ENCODE peak calls at places on chromosomes 2 and 18, in ten cellular contexts. One of them, this sample, is unnamed.

GRCh38 chr2:134866498-134867099 is 28.2 kb downstream of the ACMSD start:
- DNase-seq in spleen: no peak
- DNase-seq in colonic mucosa: no peak
- DNase-seq in RWPE1: peak; percentile 30
- DNase-seq in CD8-positive, alpha-beta memory T cell: no peak
- DNase-seq in brain microvascular endothelial cell: peak; percentile 8
- DNase-seq in right cardiac atrium: no peak
- DNase-seq in iPS DF 6.9: no peak
- DNase-seq in lower lobe of right lung: no peak
- DNase-seq in substantia nigra: no peak
- DNase-seq in this sample: no peak

GRCh38 chr2:204731996-204732395 is 186.7 kb downstream of the PARD3B start:
- DNase-seq in spleen: no peak
- DNase-seq in RWPE1: no peak
- DNase-seq in colonic mucosa: no peak
- DNase-seq in CD8-positive, alpha-beta memory T cell: no peak
- DNase-seq in substantia nigra: no peak
- DNase-seq in lower lobe of right lung: no peak
- DNase-seq in right cardiac atrium: no peak
- DNase-seq in brain microvascular endothelial cell: peak; percentile 24
- DNase-seq in iPS DF 6.9: no peak
- DNase-seq in this sample: no peak

GRCh38 chr18:47118986-47119385 is 31.3 kb downstream of the HDHD2 start:
- DNase-seq in brain microvascular endothelial cell: no peak
- DNase-seq in right cardiac atrium: no peak
- DNase-seq in substantia nigra: no peak
- DNase-seq in RWPE1: no peak
- DNase-seq in iPS DF 6.9: no peak
- DNase-seq in lower lobe of right lung: no peak
- DNase-seq in spleen: no peak
- DNase-seq in colonic mucosa: no peak
- DNase-seq in CD8-positive, alpha-beta memory T cell: no peak
- DNase-seq in this sample: no peak

GRCh38 chr2:20419007-20419576 is 27.8 kb upstream of the RHOB start:
- DNase-seq in iPS DF 6.9: no peak
- DNase-seq in colonic mucosa: peak; percentile 68
- DNase-seq in spleen: no peak
- DNase-seq in CD8-positive, alpha-beta memory T cell: no peak
- DNase-seq in brain microvascular endothelial cell: no peak
- DNase-seq in substantia nigra: no peak
- DNase-seq in lower lobe of right lung: no peak
- DNase-seq in right cardiac atrium: no peak
- DNase-seq in RWPE1: no peak
- DNase-seq in this sample: no peak

GRCh38 chr2:191626497-191627151 is 51.3 kb upstream of the NABP1 start:
- DNase-seq in lower lobe of right lung: no peak
- DNase-seq in RWPE1: peak; percentile 35
- DNase-seq in spleen: no peak
- DNase-seq in right cardiac atrium: no peak
- DNase-seq in substantia nigra: no peak
- DNase-seq in brain microvascular endothelial cell: no peak
- DNase-seq in CD8-positive, alpha-beta memory T cell: no peak
- DNase-seq in iPS DF 6.9: no peak
- DNase-seq in colonic mucosa: no peak
- DNase-seq in this sample: peak; percentile 49

GRCh38 chr2:219739061-219739460 is 111.6 kb downstream of the SLC4A3 start:
- DNase-seq in iPS DF 6.9: no peak
- DNase-seq in lower lobe of right lung: no peak
- DNase-seq in colonic mucosa: no peak
- DNase-seq in CD8-positive, alpha-beta memory T cell: no peak
- DNase-seq in brain microvascular endothelial cell: no peak
- DNase-seq in substantia nigra: no peak
- DNase-seq in right cardiac atrium: no peak
- DNase-seq in spleen: no peak
- DNase-seq in RWPE1: no peak
- DNase-seq in this sample: no peak

GRCh38 chr2:26494891-26495290 is 17.0 kb upstream of the OTOF start:
- DNase-seq in brain microvascular endothelial cell: no peak
- DNase-seq in CD8-positive, alpha-beta memory T cell: no peak
- DNase-seq in iPS DF 6.9: no peak
- DNase-seq in colonic mucosa: no peak
- DNase-seq in lower lobe of right lung: no peak
- DNase-seq in substantia nigra: no peak
- DNase-seq in spleen: peak; percentile 60
- DNase-seq in right cardiac atrium: no peak
- DNase-seq in RWPE1: no peak
- DNase-seq in this sample: no peak

GRCh38 chr2:10452334-10452733 is 4.2 kb upstream of the ODC1 start:
- DNase-seq in right cardiac atrium: no peak
- DNase-seq in lower lobe of right lung: peak; percentile 83
- DNase-seq in iPS DF 6.9: no peak
- DNase-seq in CD8-positive, alpha-beta memory T cell: no peak
- DNase-seq in substantia nigra: no peak
- DNase-seq in brain microvascular endothelial cell: peak; percentile 28
- DNase-seq in colonic mucosa: peak; percentile 87
- DNase-seq in spleen: no peak
- DNase-seq in RWPE1: peak; percentile 92
- DNase-seq in this sample: peak; percentile 94

GRCh38 chr2:47344890-47345583 is 57.9 kb upstream of the MSH2 start:
- DNase-seq in brain microvascular endothelial cell: peak; percentile 65
- DNase-seq in substantia nigra: peak; percentile 89
- DNase-seq in right cardiac atrium: peak; percentile 78
- DNase-seq in CD8-positive, alpha-beta memory T cell: no peak
- DNase-seq in lower lobe of right lung: peak; percentile 86
- DNase-seq in RWPE1: peak; percentile 62
- DNase-seq in iPS DF 6.9: peak; percentile 96
- DNase-seq in colonic mucosa: peak; percentile 95
- DNase-seq in spleen: peak; percentile 83
- DNase-seq in this sample: no peak

GRCh38 chr2:205772983-205773382 is 90.7 kb downstream of the NRP2 start:
- DNase-seq in substantia nigra: no peak
- DNase-seq in spleen: no peak
- DNase-seq in lower lobe of right lung: no peak
- DNase-seq in iPS DF 6.9: no peak
- DNase-seq in right cardiac atrium: no peak
- DNase-seq in brain microvascular endothelial cell: no peak
- DNase-seq in colonic mucosa: no peak
- DNase-seq in CD8-positive, alpha-beta memory T cell: no peak
- DNase-seq in RWPE1: no peak
- DNase-seq in this sample: no peak

GRCh38 chr2:218517434-218518206 is 50.5 kb downstream of the USP37 start:
- DNase-seq in brain microvascular endothelial cell: peak; percentile 3
- DNase-seq in lower lobe of right lung: no peak
- DNase-seq in iPS DF 6.9: no peak
- DNase-seq in CD8-positive, alpha-beta memory T cell: no peak
- DNase-seq in RWPE1: no peak
- DNase-seq in right cardiac atrium: no peak
- DNase-seq in colonic mucosa: no peak
- DNase-seq in spleen: no peak
- DNase-seq in substantia nigra: no peak
- DNase-seq in this sample: no peak

GRCh38 chr2:160753331-160753654 is 259.7 kb upstream of the RBMS1 start:
- DNase-seq in brain microvascular endothelial cell: no peak
- DNase-seq in iPS DF 6.9: no peak
- DNase-seq in colonic mucosa: no peak
- DNase-seq in RWPE1: no peak
- DNase-seq in lower lobe of right lung: no peak
- DNase-seq in right cardiac atrium: no peak
- DNase-seq in spleen: no peak
- DNase-seq in CD8-positive, alpha-beta memory T cell: no peak
- DNase-seq in substantia nigra: no peak
- DNase-seq in this sample: no peak
- H3K27ac ChIP-seq in brain microvascular endothelial cell: peak overlapping the region; percentile 57
- H3K27ac ChIP-seq in iPS DF 6.9: no peak overlapping the region
- H3K27ac ChIP-seq in colonic mucosa: no peak overlapping the region
- H3K27ac ChIP-seq in RWPE1: no peak overlapping the region
- H3K27ac ChIP-seq in lower lobe of right lung: no peak overlapping the region
- H3K27ac ChIP-seq in right cardiac atrium: no peak overlapping the region
- H3K27ac ChIP-seq in spleen: no peak overlapping the region
- H3K27ac ChIP-seq in CD8-positive, alpha-beta memory T cell: no peak overlapping the region
- H3K27ac ChIP-seq in substantia nigra: no peak overlapping the region
- H3K27ac ChIP-seq in this sample: peak overlapping the region; percentile 59

DNA sequence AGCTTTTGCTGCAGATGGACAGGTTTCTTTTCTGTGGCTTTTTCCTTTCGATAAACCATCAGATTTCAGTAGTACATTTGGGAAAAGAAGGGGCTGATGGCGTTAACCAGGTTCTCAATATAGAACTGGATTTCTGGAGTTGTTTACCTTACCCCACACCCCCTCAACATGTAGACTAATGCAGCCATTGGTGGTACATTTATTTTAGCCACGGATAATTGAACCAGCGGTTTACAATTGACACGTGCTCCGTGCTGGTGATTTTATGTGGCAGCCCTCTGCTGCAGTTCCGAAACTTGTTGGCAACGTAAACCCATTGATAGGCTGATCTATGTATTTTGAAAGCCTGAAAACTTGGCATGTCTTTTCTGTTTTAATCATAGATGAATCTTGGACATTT is 5.4 kb downstream of the SOX11 start:
- DNase-seq in brain microvascular endothelial cell: no peak
- DNase-seq in RWPE1: no peak
- DNase-seq in substantia nigra: no peak
- DNase-seq in lower lobe of right lung: no peak
- DNase-seq in iPS DF 6.9: no peak
- DNase-seq in colonic mucosa: no peak
- DNase-seq in right cardiac atrium: no peak
- DNase-seq in spleen: no peak
- DNase-seq in CD8-positive, alpha-beta memory T cell: no peak
- DNase-seq in this sample: no peak
- H3K27ac ChIP-seq in brain microvascular endothelial cell: no peak overlapping the region
- H3K27ac ChIP-seq in RWPE1: no peak overlapping the region
- H3K27ac ChIP-seq in substantia nigra: no peak overlapping the region
- H3K27ac ChIP-seq in lower lobe of right lung: no peak overlapping the region
- H3K27ac ChIP-seq in iPS DF 6.9: no peak overlapping the region
- H3K27ac ChIP-seq in colonic mucosa: no peak overlapping the region
- H3K27ac ChIP-seq in right cardiac atrium: peak overlapping the region; percentile 17
- H3K27ac ChIP-seq in spleen: no peak overlapping the region
- H3K27ac ChIP-seq in CD8-positive, alpha-beta memory T cell: no peak overlapping the region
- H3K27ac ChIP-seq in this sample: no peak overlapping the region

DNA sequence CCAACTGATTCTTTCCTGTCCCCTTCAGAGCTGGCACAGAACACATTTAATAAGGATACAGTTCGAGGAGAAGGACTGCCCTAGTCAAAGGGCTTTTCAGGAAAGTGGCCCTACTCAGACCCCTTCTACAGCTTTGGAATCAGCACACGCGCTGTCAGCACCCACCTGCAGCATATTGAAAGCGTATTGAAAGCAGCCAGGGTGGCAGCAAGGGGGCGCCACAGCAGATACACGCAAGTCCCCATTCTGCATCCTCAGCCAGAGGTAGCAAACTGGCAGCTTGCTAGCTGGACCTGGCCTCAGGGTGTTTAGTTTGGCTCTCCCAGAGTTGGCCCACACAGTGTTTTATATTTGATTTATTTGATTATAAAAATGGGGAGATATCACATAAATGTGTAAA is 101.0 kb upstream of the NT5C1B start:
- DNase-seq in RWPE1: no peak
- DNase-seq in right cardiac atrium: peak; percentile 19
- DNase-seq in colonic mucosa: no peak
- DNase-seq in spleen: no peak
- DNase-seq in substantia nigra: no peak
- DNase-seq in iPS DF 6.9: peak; percentile 45
- DNase-seq in brain microvascular endothelial cell: no peak
- DNase-seq in CD8-positive, alpha-beta memory T cell: no peak
- DNase-seq in lower lobe of right lung: no peak
- DNase-seq in this sample: no peak
- H3K27ac ChIP-seq in RWPE1: no peak overlapping the region
- H3K27ac ChIP-seq in right cardiac atrium: no peak overlapping the region
- H3K27ac ChIP-seq in colonic mucosa: no peak overlapping the region
- H3K27ac ChIP-seq in spleen: no peak overlapping the region
- H3K27ac ChIP-seq in substantia nigra: no peak overlapping the region
- H3K27ac ChIP-seq in iPS DF 6.9: no peak overlapping the region
- H3K27ac ChIP-seq in brain microvascular endothelial cell: no peak overlapping the region
- H3K27ac ChIP-seq in CD8-positive, alpha-beta memory T cell: no peak overlapping the region
- H3K27ac ChIP-seq in lower lobe of right lung: no peak overlapping the region
- H3K27ac ChIP-seq in this sample: no peak overlapping the region

GRCh38 chr2:31238126-31238905 is 4.4 kb downstream of the EHD3 start:
- DNase-seq in lower lobe of right lung: no peak
- DNase-seq in colonic mucosa: no peak
- DNase-seq in substantia nigra: peak; percentile 67
- DNase-seq in CD8-positive, alpha-beta memory T cell: no peak
- DNase-seq in right cardiac atrium: no peak
- DNase-seq in RWPE1: no peak
- DNase-seq in spleen: no peak
- DNase-seq in brain microvascular endothelial cell: no peak
- DNase-seq in iPS DF 6.9: no peak
- DNase-seq in this sample: no peak
- H3K27ac ChIP-seq in lower lobe of right lung: no peak overlapping the region
- H3K27ac ChIP-seq in colonic mucosa: no peak overlapping the region
- H3K27ac ChIP-seq in substantia nigra: peak overlapping the region; percentile 28
- H3K27ac ChIP-seq in CD8-positive, alpha-beta memory T cell: no peak overlapping the region
- H3K27ac ChIP-seq in right cardiac atrium: no peak overlapping the region
- H3K27ac ChIP-seq in RWPE1: no peak overlapping the region
- H3K27ac ChIP-seq in spleen: peak overlapping the region; percentile 73
- H3K27ac ChIP-seq in brain microvascular endothelial cell: no peak overlapping the region
- H3K27ac ChIP-seq in iPS DF 6.9: no peak overlapping the region
- H3K27ac ChIP-seq in this sample: no peak overlapping the region

DNA sequence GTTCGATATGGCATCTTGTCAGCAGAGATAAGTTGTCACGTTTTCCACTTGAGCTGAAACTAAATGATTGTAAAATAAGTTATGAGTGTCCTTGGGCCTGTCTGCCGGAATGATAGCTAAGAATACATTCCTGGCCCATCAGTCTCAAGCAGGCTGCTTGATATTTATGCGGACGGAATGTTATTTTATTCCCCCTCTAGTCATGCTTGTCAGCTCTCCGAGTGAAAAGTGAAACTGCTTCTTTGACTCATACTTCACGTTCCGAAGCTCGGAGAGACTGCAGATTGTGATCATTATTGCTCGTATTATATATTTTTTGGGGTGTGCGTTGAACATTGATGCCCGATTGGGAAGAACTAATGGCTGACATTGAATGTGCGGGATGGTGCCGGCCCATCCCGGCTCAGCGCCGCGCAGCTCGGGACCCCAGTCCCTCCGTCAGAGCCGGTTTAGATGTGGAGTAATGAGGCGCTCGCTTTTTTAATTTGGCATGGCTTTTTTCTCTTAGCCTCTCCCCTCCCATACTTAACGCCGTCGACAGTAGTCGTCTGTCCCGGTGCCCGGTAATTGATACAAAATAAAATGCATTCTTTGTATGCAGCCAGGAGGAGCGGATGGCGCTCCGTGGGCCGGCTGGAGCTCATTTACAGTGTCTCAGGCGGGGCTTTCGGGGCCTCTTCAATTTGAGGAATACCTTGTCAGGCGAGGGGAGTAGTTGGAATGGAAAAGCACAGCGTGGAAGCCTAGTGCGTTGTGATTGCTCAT is 209.4 kb downstream of the GBX2 start:
- DNase-seq in lower lobe of right lung: no peak
- DNase-seq in brain microvascular endothelial cell: peak; percentile 24
- DNase-seq in right cardiac atrium: no peak
- DNase-seq in iPS DF 6.9: no peak
- DNase-seq in spleen: peak; percentile 41
- DNase-seq in colonic mucosa: no peak
- DNase-seq in CD8-positive, alpha-beta memory T cell: no peak
- DNase-seq in RWPE1: no peak
- DNase-seq in substantia nigra: no peak
- DNase-seq in this sample: no peak
- H3K27ac ChIP-seq in lower lobe of right lung: no peak overlapping the region
- H3K27ac ChIP-seq in brain microvascular endothelial cell: no peak overlapping the region
- H3K27ac ChIP-seq in right cardiac atrium: no peak overlapping the region
- H3K27ac ChIP-seq in iPS DF 6.9: no peak overlapping the region
- H3K27ac ChIP-seq in spleen: no peak overlapping the region
- H3K27ac ChIP-seq in colonic mucosa: no peak overlapping the region
- H3K27ac ChIP-seq in CD8-positive, alpha-beta memory T cell: no peak overlapping the region
- H3K27ac ChIP-seq in RWPE1: no peak overlapping the region
- H3K27ac ChIP-seq in substantia nigra: no peak overlapping the region
- H3K27ac ChIP-seq in this sample: no peak overlapping the region